ENCODE peak calls at places on chromosomes 12 and 14, in six cellular contexts. E is AG09309; C is brain microvascular endothelial cell; K is mucosa of descending colon; V is NCI-H1417; T is activated naive CD8-positive, alpha-beta T cell treated with anti-CD3 and anti-CD28 coated beads, Interleukin-2, amount 10 ng/mL, durations not matched to agents 7 days and 5 days. L is an unnamed sample.

GRCh38 chr14:98548071-98548686 is 723.8 kb downstream of the BCL11B start:
- DNase-seq in T (no peak), V (no peak), K (no peak), E (no peak), C (no peak), L (no peak)

GRCh38 chr14:21455592-21455911 is 371 bp downstream of the CHD8 start:
- DNase-seq in K (no peak), E (no peak), T (no peak), C (no peak), V (no peak), L (no peak)

GRCh38 chr12:52221912-52222457 is 11.1 kb upstream of the KRT7 start:
- DNase-seq in K (peak), C (peak), T (peak), E (no peak), V (peak), L (peak)

GRCh38 chr12:989751-990278 is 1.2 kb upstream of the ERC1 start:
- DNase-seq in K (no peak), T (no peak), C (peak), E (peak), V (peak), L (no peak)

GRCh38 chr12:110329710-110330109 is 48.7 kb downstream of the ATP2A2 start:
- DNase-seq in K (no peak), T (no peak), E (no peak), C (no peak), V (no peak), L (no peak)

GRCh38 chr12:89470741-89471504 is 53.7 kb downstream of the GALNT4 start:
- DNase-seq in V (peak), E (no peak), K (no peak), T (no peak), C (no peak), L (no peak)

GRCh38 chr12:57744194-57744776 is 554 bp upstream of the TSPAN31 start:
- DNase-seq in V (no peak), C (peak), T (peak), K (peak), E (peak), L (peak)

GRCh38 chr12:69610729-69611128 is at the start of gene LRRC10:
- DNase-seq in K (no peak), E (no peak), T (no peak), C (no peak), V (no peak), L (no peak)

L was measured in stomach.